ENCODE peak calls at places on chromosomes 13 and 19, in nine cellular contexts. Z, J, L, V, B, K, W, E and R are unnamed samples. For H3K4me1 and H3K36me3, the result is how much of the 10 kb centered on the place peaks cover.

GRCh38 chr13:44651209-44651608 is 75.1 kb upstream of the TSC22D1 start:
- DNase-seq in L (no peak), E (no peak), Z (no peak), V (no peak), K (no peak), W (no peak), B (no peak), J (no peak), R (no peak)

GRCh38 chr13:48110132-48110868 is 15.4 kb upstream of the MED4 start:
- DNase-seq in J (no peak), Z (no peak), E (no peak), K (no peak), B (peak), W (no peak), L (no peak), V (no peak), R (no peak)

GRCh38 chr13:74838096-74838495 is 643.9 kb downstream of the TBC1D4 start:
- DNase-seq in K (no peak), L (no peak), W (no peak), J (no peak), E (no peak), B (no peak), V (no peak), Z (no peak), R (no peak)

GRCh38 chr13:49791753-49792549 is 531 bp downstream of the KPNA3 start:
- DNase-seq in K (peak), V (peak), B (peak), E (no peak), J (peak), Z (peak), W (peak), L (peak), R (peak)

GRCh38 chr13:39675904-39676303 is 20.4 kb downstream of the COG6 start:
- DNase-seq in Z (no peak), B (peak), W (no peak), J (no peak), V (no peak), E (no peak), K (no peak), L (no peak), R (no peak)

GRCh38 chr19:7857727-7858701 is 16.2 kb downstream of the PRR36 start:
- DNase-seq in W (no peak), V (no peak), B (no peak), Z (no peak), K (no peak), E (no peak), L (no peak), J (no peak), R (no peak)

GRCh38 chr13:95275322-95276118 is 25.7 kb downstream of the ABCC4 start:
- DNase-seq in W (no peak), L (no peak), E (no peak), Z (no peak), B (peak), K (no peak), J (no peak), V (no peak), R (peak)

GRCh38 chr13:24882665-24883064 is 118.7 kb downstream of the RNF17 start:
- DNase-seq in K (no peak), Z (no peak), W (no peak), V (no peak), B (no peak), E (no peak), J (no peak), L (no peak), R (no peak)

GRCh38 chr19:12842511-12842910 is 4.2 kb downstream of the MAST1 start:
- DNase-seq in K (no peak), B (no peak), W (no peak), E (no peak), Z (no peak), J (no peak), L (no peak), V (no peak), R (no peak)

GRCh38 chr13:106416645-106417044 is 118.8 kb downstream of the EFNB2 start:
- DNase-seq in K (no peak), J (no peak), Z (no peak), V (no peak), W (no peak), L (no peak), E (no peak), B (no peak), R (no peak)

GRCh38 chr13:93716623-93717022 is 490.0 kb downstream of the GPC6 start:
- DNase-seq in V (no peak), E (no peak), B (peak), L (no peak), Z (no peak), W (no peak), J (no peak), K (no peak), R (no peak)

GRCh38 chr19:18160792-18161690 is 8.1 kb downstream of the PIK3R2 start:
- DNase-seq in J (peak), Z (peak), B (peak), L (peak), V (peak), W (peak), E (no peak), K (peak), R (peak)

GRCh38 chr19:42928896-42929295 is 8.1 kb downstream of the PSG7 start:
- DNase-seq in J (no peak), B (no peak), V (no peak), K (no peak), W (no peak), L (no peak), E (no peak), Z (no peak), R (no peak)

GRCh38 chr13:114128624-114129522 is 3.5 kb downstream of the RASA3 start:
- DNase-seq in L (peak), J (peak), E (peak), V (peak), B (peak), Z (peak), K (peak), W (no peak), R (peak)

GRCh38 chr13:114131581-114132418 is 623 bp downstream of the RASA3 start:
- DNase-seq in L (peak), J (peak), Z (peak), B (peak), V (no peak), E (no peak), W (no peak), K (no peak), R (peak)

GRCh38 chr13:114130708-114131580 is 1.5 kb downstream of the RASA3 start:
- DNase-seq in W (peak), L (peak), J (peak), V (peak), Z (peak), E (no peak), K (peak), B (peak), R (peak)

GRCh38 chr13:114129649-114130062 is 2.8 kb downstream of the RASA3 start:
- DNase-seq in J (no peak), B (no peak), V (no peak), E (no peak), W (no peak), K (no peak), L (peak), Z (peak), R (no peak)

DNA sequence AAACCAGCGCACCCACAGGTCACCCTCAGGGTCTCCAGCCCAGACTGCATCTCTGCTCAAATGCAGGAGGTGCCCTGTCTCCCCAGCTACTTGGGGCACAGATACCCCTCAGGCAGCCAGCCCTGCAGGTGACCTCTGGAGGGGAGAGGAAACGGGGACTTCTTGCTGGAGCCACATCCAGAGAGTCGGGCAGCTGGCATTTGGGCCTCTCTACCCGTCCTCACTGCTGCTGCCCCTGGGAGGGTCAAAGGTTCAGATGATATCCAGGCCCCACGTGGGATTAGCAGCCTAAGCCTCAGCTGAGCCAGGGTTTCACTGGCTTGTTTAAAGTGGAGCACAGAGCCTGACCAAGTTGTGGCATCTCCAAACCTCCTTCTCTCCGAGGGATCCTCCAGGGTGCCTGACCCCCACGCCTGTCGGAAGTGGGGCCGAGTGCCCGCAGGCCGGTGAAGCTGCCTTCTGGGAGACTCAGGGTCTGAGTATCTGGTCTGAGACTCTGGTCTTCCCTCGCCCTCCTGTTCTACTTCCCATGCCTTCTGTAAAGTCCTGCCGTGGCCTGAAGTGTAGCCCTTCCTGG is 2.2 kb downstream of the RASA3 start:
- DNase-seq in W (no peak), L (peak), B (no peak), K (peak), V (no peak), Z (no peak), J (no peak), E (no peak), R (no peak)
- H3K4me1 ChIP-seq in W (under half), L (half or more), B (under half), K (half or more), V (half or more), Z (under half), J (under half), E (under half), R (under half)

DNA sequence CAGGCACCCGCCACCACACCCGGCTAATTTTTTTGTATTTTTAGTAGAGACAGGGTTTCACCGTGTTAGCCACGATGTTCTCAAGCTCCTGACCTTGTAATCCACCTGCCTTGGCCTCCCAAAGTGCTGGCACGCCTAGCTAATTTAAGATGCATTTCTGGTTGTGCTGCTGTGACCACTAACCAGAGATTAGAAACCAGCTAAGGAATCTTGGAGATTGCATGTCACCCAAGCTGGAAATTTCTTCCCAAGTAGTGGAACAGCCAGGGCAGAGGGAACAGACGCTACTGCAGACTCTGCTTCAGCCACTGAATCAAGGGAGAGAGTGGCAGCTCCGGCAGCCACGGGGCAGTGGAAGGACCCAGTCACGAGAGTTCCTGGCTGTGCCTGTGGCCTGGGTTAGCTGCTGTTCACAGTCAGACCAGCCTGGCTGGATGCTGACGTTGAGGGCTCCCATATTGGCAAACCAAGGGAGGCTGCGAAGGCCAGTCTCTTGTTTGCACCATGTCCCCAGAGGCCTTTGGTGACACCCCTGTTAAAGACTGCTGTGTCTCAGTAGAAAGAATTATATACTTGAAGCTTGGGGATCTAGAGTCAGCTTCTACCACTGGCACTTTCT is 7.9 kb downstream of the TPM4 start:
- DNase-seq in E (no peak), V (no peak), L (no peak), J (no peak), Z (no peak), K (no peak), W (no peak), B (no peak), R (no peak)
- H3K36me3 ChIP-seq in E (half or more), V (half or more), L (half or more), J (under half), Z (half or more), K (half or more), W (half or more), B (half or more), R (under half)

DNA sequence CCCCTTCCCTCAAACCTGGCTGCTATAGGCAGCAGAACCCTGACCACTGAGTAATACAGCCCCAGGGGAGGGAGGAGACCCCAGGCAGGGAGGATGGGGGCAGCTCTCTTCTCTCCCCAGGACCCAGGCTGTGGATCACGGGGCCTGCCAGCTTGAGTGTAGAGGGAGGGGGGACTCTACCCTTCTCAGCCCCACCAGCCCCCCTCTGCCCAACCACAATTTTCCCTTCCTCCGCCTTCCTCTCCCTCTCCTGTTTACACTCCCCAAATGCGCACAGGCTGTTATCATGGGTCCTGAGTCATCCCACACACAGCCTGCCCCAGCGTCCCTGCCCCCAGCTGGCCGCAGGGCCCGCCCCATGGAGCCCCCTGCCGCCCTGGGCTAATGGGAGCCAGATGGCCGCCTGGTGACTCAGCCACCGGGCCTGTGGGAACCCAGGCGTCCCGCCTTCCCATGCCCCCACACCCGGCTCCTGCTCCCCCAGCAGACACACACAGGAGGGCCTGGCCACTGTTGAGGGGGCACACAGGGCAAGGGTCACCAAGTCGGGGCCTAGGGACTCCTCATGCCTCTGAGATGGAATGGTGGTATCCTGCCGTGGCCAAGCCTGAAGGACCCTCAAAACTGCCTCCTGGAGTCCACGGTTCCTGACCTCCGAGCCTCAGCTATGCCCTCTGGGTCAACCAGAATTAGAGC is 13.6 kb downstream of the CCDC97 start:
- DNase-seq in B (peak), W (peak), L (peak), J (peak), V (peak), K (peak), E (no peak), Z (no peak), R (peak)
- H3K4me1 ChIP-seq in B (half or more), W (half or more), L (half or more), J (under half), V (half or more), K (half or more), E (under half), Z (half or more), R (under half)

DNA sequence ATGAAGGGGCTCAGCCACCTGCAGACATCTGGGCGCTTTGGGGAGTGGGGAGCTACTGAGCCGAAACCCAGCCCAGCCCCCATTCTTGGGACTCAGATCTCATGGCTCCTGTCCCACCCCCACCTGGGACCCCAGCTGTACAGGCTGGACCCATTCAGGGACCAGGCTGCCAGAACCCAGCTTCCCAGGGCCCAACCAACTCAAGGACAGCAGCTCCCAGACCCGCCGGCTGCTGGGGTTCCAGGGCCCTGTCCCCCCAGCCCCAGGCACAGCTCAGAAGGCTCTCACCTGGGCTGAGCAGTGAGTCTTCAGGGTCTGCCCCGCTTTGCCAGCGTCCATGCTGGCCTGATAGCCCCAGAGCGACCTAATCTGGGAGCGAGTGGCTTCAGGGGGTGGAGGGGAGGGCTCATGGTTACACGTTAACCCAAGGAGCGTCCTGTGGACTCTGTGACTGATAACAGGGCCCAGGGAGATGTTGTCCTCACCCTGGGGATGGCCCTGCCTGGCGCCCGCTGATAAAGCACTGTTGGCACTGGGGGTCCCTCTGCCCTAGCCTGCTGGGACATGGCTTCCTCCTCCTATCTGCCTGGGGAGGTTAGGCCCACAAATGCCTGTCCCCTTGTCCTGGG is at the start of gene TMEM86B:
- DNase-seq in W (no peak), K (no peak), L (no peak), V (no peak), B (no peak), J (no peak), E (no peak), Z (no peak), R (no peak)
- H3K36me3 ChIP-seq in W (half or more), K (half or more), L (under half), V (under half), B (under half), J (under half), E (half or more), Z (half or more), R (under half)